ENCODE peak calls at places on chromosome 14, in five cellular contexts. O is H9, L is activated T-cell treated with anti-CD3 and anti-CD28 coated beads for 1 hour, Y is D341Med, A is adipocyte. H is an unnamed sample.

GRCh38 chr14:53509845-53510244 is 356.7 kb upstream of the DDHD1 start:
- DNase-seq in O (no peak), Y (no peak), A (peak; percentile 70), L (no peak), H (no peak)

GRCh38 chr14:29016050-29016900 is 249.7 kb downstream of the FOXG1 start:
- DNase-seq in Y (peak; percentile 75), A (peak; percentile 67), L (no peak), O (peak; percentile 78), H (peak; percentile 9)

GRCh38 chr14:103209054-103209453 is 85.8 kb downstream of the TNFAIP2 start:
- DNase-seq in L (no peak), O (no peak), Y (no peak), A (no peak), H (no peak)

GRCh38 chr14:83520837-83521236 is 1987.2 kb upstream of the SEL1L start:
- DNase-seq in O (no peak), L (no peak), A (peak; percentile 84), Y (no peak), H (no peak)

GRCh38 chr14:75811862-75812505 is 150.9 kb downstream of the TTLL5 start:
- DNase-seq in O (no peak), Y (no peak), L (no peak), A (peak; percentile 25), H (no peak)

GRCh38 chr14:78700236-78700635 is 530.1 kb downstream of the NRXN3 start:
- DNase-seq in O (no peak), Y (peak; percentile 41), L (no peak), A (peak; percentile 8), H (no peak)

GRCh38 chr14:58455593-58456265 is 28.2 kb downstream of the KIAA0586 start:
- DNase-seq in O (no peak), A (peak; percentile 53), L (no peak), Y (no peak), H (no peak)

GRCh38 chr14:65001758-65002157 is 15.1 kb downstream of the FNTB start:
- DNase-seq in A (no peak), Y (no peak), L (no peak), O (no peak), H (no peak)

GRCh38 chr14:90087433-90087832 is 25.6 kb downstream of the KCNK13 start:
- DNase-seq in L (no peak), A (peak; percentile 56), Y (no peak), O (no peak), H (peak; percentile 81)

GRCh38 chr14:67722293-67722692 is 20.6 kb downstream of the RDH12 start:
- DNase-seq in L (no peak), Y (peak; percentile 50), A (peak; percentile 37), O (peak; percentile 58), H (peak; percentile 70)

GRCh38 chr14:61838661-61839060 is 76.4 kb downstream of the SNAPC1 start:
- DNase-seq in L (no peak), A (no peak), O (no peak), Y (no peak), H (no peak)

GRCh38 chr14:105475269-105475915 is 771 bp downstream of the CRIP2 start:
- DNase-seq in Y (peak; percentile 55), L (no peak), O (no peak), A (no peak), H (no peak)

GRCh38 chr14:28681681-28682080 is 84.9 kb upstream of the FOXG1 start:
- DNase-seq in A (no peak), L (no peak), Y (no peak), O (peak; percentile 67), H (no peak)

GRCh38 chr14:61566537-61567225 is 128.6 kb upstream of the HIF1A start:
- DNase-seq in A (peak; percentile 55), L (no peak), O (no peak), Y (no peak), H (no peak)

GRCh38 chr14:76195003-76195402 is 43.3 kb downstream of the GPATCH2L start:
- DNase-seq in Y (no peak), O (no peak), L (no peak), A (no peak), H (no peak)

GRCh38 chr14:104158827-104159798 is 20.7 kb downstream of the KIF26A start:
- DNase-seq in A (no peak), O (no peak), L (no peak), Y (no peak), H (peak; percentile 62)

GRCh38 chr14:58479975-58480374 is 52.5 kb downstream of the KIAA0586 start:
- DNase-seq in L (no peak), A (no peak), O (no peak), Y (no peak), H (no peak)

GRCh38 chr14:104953896-104954656 is 24.1 kb downstream of the AHNAK2 start:
- DNase-seq in O (no peak), Y (no peak), L (no peak), A (no peak), H (no peak)

GRCh38 chr14:94021001-94021400 is 5.1 kb upstream of the OTUB2 start:
- DNase-seq in L (no peak), Y (no peak), O (no peak), A (no peak), H (no peak)

H was measured in Ammon's horn.